ENCODE peak calls at places on chromosomes 5 and 9, in five cellular contexts. Z, N, H, L and G are unnamed samples.
A peak's percentile ranks its signal among the peaks of the same experiment; 100 is the strongest.

GRCh38 chr5:167949435-167949834 is 342.0 kb upstream of the WWC1 start:
- DNase-seq in Z (no peak), N (no peak), H (no peak), L (no peak), G (no peak)

GRCh38 chr5:42994285-42995151 is 45.6 kb downstream of the ANXA2R start:
- DNase-seq in Z (peak; percentile 89), N (peak; percentile 91), H (peak; percentile 75), L (peak; percentile 85), G (peak; percentile 96)

GRCh38 chr5:173709145-173709544 is 92.7 kb upstream of the BOD1 start:
- DNase-seq in Z (no peak), N (no peak), H (no peak), L (no peak), G (no peak)

GRCh38 chr5:158559066-158559465 is 540.6 kb downstream of the EBF1 start:
- DNase-seq in Z (no peak), N (no peak), H (no peak), L (no peak), G (no peak)

GRCh38 chr9:23088932-23089364 is 642.3 kb downstream of the DMRTA1 start:
- DNase-seq in Z (no peak), N (peak; percentile 43), H (no peak), L (no peak), G (peak; percentile 93)

GRCh38 chr5:133292300-133292699 is 240.5 kb downstream of the HSPA4 start:
- DNase-seq in Z (no peak), N (no peak), H (no peak), L (no peak), G (no peak)

GRCh38 chr5:83636141-83636540 is 84.5 kb downstream of the HAPLN1 start:
- DNase-seq in Z (no peak), N (no peak), H (no peak), L (no peak), G (no peak)

GRCh38 chr5:142888469-142889085 is 118.4 kb downstream of the ARHGAP26 start:
- DNase-seq in Z (no peak), N (peak; percentile 69), H (peak; percentile 58), L (no peak), G (peak; percentile 69)

GRCh38 chr9:113369583-113370140 is 7.1 kb downstream of the HDHD3 start:
- DNase-seq in Z (no peak), N (no peak), H (no peak), L (no peak), G (no peak)

GRCh38 chr5:137206030-137206715 is 293.0 kb downstream of the SPOCK1 start:
- DNase-seq in Z (no peak), N (peak; percentile 37), H (no peak), L (no peak), G (no peak)

GRCh38 chr5:14699807-14700400 is 35.4 kb downstream of the OTULIN start:
- DNase-seq in Z (no peak), N (no peak), H (no peak), L (no peak), G (no peak)

GRCh38 chr5:171023508-171023907 is 161.7 kb downstream of the RANBP17 start:
- DNase-seq in Z (no peak), N (no peak), H (no peak), L (no peak), G (no peak)

GRCh38 chr9:78714591-78714990 is 417.7 kb downstream of the PSAT1 start:
- DNase-seq in Z (no peak), N (no peak), H (no peak), L (no peak), G (no peak)

GRCh38 chr5:135437796-135438560 is 9.2 kb downstream of the DCANP1 start:
- DNase-seq in Z (no peak), N (peak; percentile 72), H (peak; percentile 52), L (peak; percentile 36), G (peak; percentile 55)

GRCh38 chr5:157284458-157285212 is 18.7 kb downstream of the CYFIP2 start:
- DNase-seq in Z (no peak), N (no peak), H (no peak), L (no peak), G (no peak)

GRCh38 chr5:51392689-51393199 is 9.5 kb downstream of the ISL1 start:
- DNase-seq in Z (no peak), N (no peak), H (no peak), L (no peak), G (peak; percentile 73)

GRCh38 chr5:129067745-129068144 is 26.8 kb upstream of the ISOC1 start:
- DNase-seq in Z (no peak), N (no peak), H (no peak), L (no peak), G (no peak)

GRCh38 chr5:103744159-103744558 is 181.6 kb upstream of the NUDT12 start:
- DNase-seq in Z (no peak), N (no peak), H (no peak), L (no peak), G (no peak)

GRCh38 chr5:107564896-107565295 is 105.8 kb downstream of the EFNA5 start:
- DNase-seq in Z (no peak), N (no peak), H (no peak), L (no peak), G (no peak)

GRCh38 chr9:95003694-95004451 is 277.4 kb downstream of the AOPEP start:
- DNase-seq in Z (no peak), N (peak; percentile 76), H (peak; percentile 56), L (peak; percentile 76), G (peak; percentile 80)

GRCh38 chr9:98248737-98249474 is 6.5 kb downstream of the TBC1D2 start:
- DNase-seq in Z (no peak), N (peak; percentile 82), H (no peak), L (no peak), G (no peak)

GRCh38 chr5:69517763-69518212 is 25.2 kb downstream of the OCLN start:
- DNase-seq in Z (no peak), N (peak; percentile 69), H (peak; percentile 92), L (no peak), G (no peak)

GRCh38 chr9:77810637-77811119 is 162.6 kb upstream of the GNA14 start:
- DNase-seq in Z (no peak), N (no peak), H (no peak), L (no peak), G (no peak)

GRCh38 chr5:160188151-160188967 is 40.9 kb upstream of the FABP6 start:
- DNase-seq in Z (no peak), N (peak; percentile 86), H (peak; percentile 79), L (peak; percentile 83), G (peak; percentile 89)

GRCh38 chr9:6441269-6441668 is 28.3 kb downstream of the UHRF2 start:
- DNase-seq in Z (no peak), N (no peak), H (no peak), L (no peak), G (no peak)

GRCh38 chr5:172641359-172642045 is 439 bp downstream of the NEURL1B start:
- DNase-seq in Z (no peak), N (no peak), H (no peak), L (peak; percentile 70), G (no peak)

GRCh38 chr5:168076561-168076991 is 214.9 kb upstream of the WWC1 start:
- DNase-seq in Z (no peak), N (peak; percentile 56), H (no peak), L (no peak), G (peak; percentile 93)

GRCh38 chr9:134055981-134056461 is 11.8 kb downstream of the BRD3 start:
- DNase-seq in Z (no peak), N (peak; percentile 63), H (peak; percentile 78), L (peak; percentile 86), G (peak; percentile 41)

GRCh38 chr9:16744386-16744785 is 126.1 kb downstream of the BNC2 start:
- DNase-seq in Z (no peak), N (no peak), H (no peak), L (no peak), G (no peak)

GRCh38 chr9:135719472-135719871 is 17.5 kb downstream of the KCNT1 start:
- DNase-seq in Z (no peak), N (no peak), H (no peak), L (no peak), G (no peak)

GRCh38 chr9:8816361-8816760 is 1016.8 kb upstream of the DMAC1 start:
- DNase-seq in Z (no peak), N (no peak), H (no peak), L (no peak), G (no peak)

GRCh38 chr5:110590187-110590586 is 136.3 kb downstream of the TMEM232 start:
- DNase-seq in Z (no peak), N (peak; percentile 30), H (peak; percentile 48), L (no peak), G (no peak)

GRCh38 chr9:78006734-78007133 is 24.9 kb downstream of the GNAQ start:
- DNase-seq in Z (no peak), N (no peak), H (no peak), L (no peak), G (no peak)

GRCh38 chr5:58012103-58012502 is 447.8 kb downstream of the PLK2 start:
- DNase-seq in Z (no peak), N (peak; percentile 1), H (no peak), L (no peak), G (no peak)

GRCh38 chr9:130660683-130661460 is 3.5 kb upstream of the PRDM12 start:
- DNase-seq in Z (no peak), N (no peak), H (no peak), L (no peak), G (peak; percentile 73)

GRCh38 chr5:169762338-169763095 is 125.4 kb downstream of the DOCK2 start:
- DNase-seq in Z (no peak), N (no peak), H (no peak), L (no peak), G (no peak)

GRCh38 chr5:72433520-72433919 is 73.7 kb downstream of the ZNF366 start:
- DNase-seq in Z (no peak), N (no peak), H (no peak), L (no peak), G (no peak)
- H3K27ac ChIP-seq in Z (no peak overlapping the region), N (no peak overlapping the region), H (no peak overlapping the region), L (no peak overlapping the region), G (no peak overlapping the region)

GRCh38 chr5:16665611-16666010 is 48.8 kb upstream of the RETREG1 start:
- DNase-seq in Z (no peak), N (no peak), H (no peak), L (no peak), G (no peak)
- H3K27ac ChIP-seq in Z (no peak overlapping the region), N (no peak overlapping the region), H (no peak overlapping the region), L (no peak overlapping the region), G (no peak overlapping the region)

GRCh38 chr9:117679425-117679824 is 24.8 kb upstream of the TLR4 start:
- DNase-seq in Z (no peak), N (no peak), H (no peak), L (no peak), G (no peak)
- H3K27ac ChIP-seq in Z (no peak overlapping the region), N (no peak overlapping the region), H (no peak overlapping the region), L (no peak overlapping the region), G (no peak overlapping the region)

DNA sequence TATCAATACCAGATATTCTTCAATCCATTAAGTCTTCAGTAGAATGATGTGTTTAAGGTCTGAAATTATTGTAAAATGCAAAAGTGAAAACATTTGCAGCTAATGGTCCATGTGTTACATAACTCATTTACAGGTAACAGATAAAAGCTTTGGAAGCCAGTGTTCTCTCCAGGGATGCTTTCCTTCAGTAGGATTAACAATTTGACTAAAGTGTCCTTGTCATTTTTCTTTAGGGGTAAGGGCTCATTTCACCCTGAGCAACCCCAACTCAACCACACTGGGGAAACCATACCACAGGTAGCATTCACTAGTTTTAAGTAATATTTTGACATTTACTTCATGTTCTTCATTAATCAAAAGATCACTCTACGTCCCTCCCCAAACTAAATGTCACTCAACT is 12.9 kb downstream of the HNRNPK start:
- DNase-seq in Z (no peak), N (no peak), H (no peak), L (no peak), G (no peak)
- H3K27ac ChIP-seq in Z (no peak overlapping the region), N (no peak overlapping the region), H (no peak overlapping the region), L (no peak overlapping the region), G (no peak overlapping the region)

GRCh38 chr5:138668981-138669380 is 84.2 kb upstream of the CTNNA1 start:
- DNase-seq in Z (no peak), N (no peak), H (no peak), L (no peak), G (no peak)
- H3K27ac ChIP-seq in Z (no peak overlapping the region), N (peak overlapping the region; percentile 91), H (no peak overlapping the region), L (no peak overlapping the region), G (no peak overlapping the region)